ENCODE peak calls at places on chromosomes 11 and 22, in five cellular contexts. S is fibroblast of lung, H is endodermal cell, C is uterus, B is mammary epithelial cell. Y is an unnamed sample.

GRCh38 chr22:50228366-50228765 is 16.5 kb downstream of the TUBGCP6 start:
- DNase-seq in S (no peak), H (peak; percentile 18), C (no peak), B (no peak), Y (no peak)

GRCh38 chr11:70183483-70184176 is 19.5 kb upstream of the FADD start:
- DNase-seq in B (no peak), S (no peak), H (no peak), C (no peak), Y (no peak)

GRCh38 chr11:79418241-79418640 is 22.6 kb downstream of the TENM4 start:
- DNase-seq in H (no peak), C (no peak), S (no peak), B (peak; percentile 79), Y (no peak)

GRCh38 chr11:65314501-65315203 is at the start of gene CDC42EP2:
- DNase-seq in C (peak; percentile 86), H (peak; percentile 95), S (peak; percentile 85), B (peak; percentile 82), Y (peak; percentile 73)

GRCh38 chr22:28075260-28075981 is 156.4 kb upstream of the PITPNB start:
- DNase-seq in H (no peak), C (peak; percentile 68), S (peak; percentile 81), B (peak; percentile 52), Y (peak; percentile 86)

GRCh38 chr11:78424334-78425270 is 7.0 kb upstream of the GAB2 start:
- DNase-seq in S (peak; percentile 91), B (no peak), H (no peak), C (peak; percentile 26), Y (no peak)

GRCh38 chr11:67646535-67647336 is 3.8 kb downstream of the ACY3 start:
- DNase-seq in B (no peak), C (no peak), H (peak; percentile 42), S (no peak), Y (no peak)

GRCh38 chr11:9817191-9817590 is 153.3 kb downstream of the SWAP70 start:
- DNase-seq in C (no peak), S (peak; percentile 40), H (no peak), B (no peak), Y (no peak)

GRCh38 chr11:64210301-64211020 is 3.9 kb downstream of the FERMT3 start:
- DNase-seq in H (no peak), B (no peak), C (no peak), S (no peak), Y (no peak)

GRCh38 chr22:23072911-23073491 is 2.7 kb downstream of the GNAZ start:
- DNase-seq in B (peak; percentile 20), H (peak; percentile 74), C (peak; percentile 6), S (no peak), Y (no peak)

GRCh38 chr22:22031183-22031560 is 48.6 kb upstream of the TOP3B start:
- DNase-seq in C (no peak), H (no peak), B (no peak), S (no peak), Y (no peak)

GRCh38 chr22:21642584-21643448 is 714 bp downstream of the SDF2L1 start:
- DNase-seq in H (peak; percentile 90), B (peak; percentile 62), C (no peak), S (peak; percentile 41), Y (peak; percentile 43)

GRCh38 chr11:44903518-44903917 is 47.2 kb downstream of the TP53I11 start:
- DNase-seq in B (no peak), C (no peak), S (no peak), H (no peak), Y (no peak)

GRCh38 chr22:20021196-20022181 is 579 bp downstream of the TANGO2 start:
- DNase-seq in C (no peak), B (no peak), S (peak; percentile 27), H (peak; percentile 68), Y (no peak)

GRCh38 chr22:20020533-20021195 is at the start of gene TANGO2:
- DNase-seq in S (peak; percentile 83), H (peak; percentile 97), B (peak; percentile 89), C (peak; percentile 87), Y (peak; percentile 81)

GRCh38 chr22:20024225-20025087 is 3.5 kb downstream of the TANGO2 start:
- DNase-seq in H (no peak), B (no peak), C (no peak), S (no peak), Y (no peak)

GRCh38 chr22:20023214-20023613 is 2.3 kb downstream of the TANGO2 start:
- DNase-seq in C (no peak), S (no peak), B (no peak), H (no peak), Y (no peak)

GRCh38 chr22:20022231-20023069 is 1.5 kb downstream of the TANGO2 start:
- DNase-seq in H (no peak), S (no peak), C (no peak), B (no peak), Y (no peak)
- H3K36me3 ChIP-seq in H (no peaks in the 10 kb centered on the region), S (no peaks in the 10 kb centered on the region), C (no peaks in the 10 kb centered on the region), B (no peaks in the 10 kb centered on the region), Y (no peaks in the 10 kb centered on the region)

GRCh38 chr22:33909906-33910305 is 10.4 kb downstream of the LARGE1 start:
- DNase-seq in B (no peak), S (no peak), H (no peak), C (no peak), Y (no peak)
- H3K27ac ChIP-seq in B (no peak overlapping the region), S (no peak overlapping the region), H (no peak overlapping the region), C (peak overlapping the region; percentile 74), Y (no peak overlapping the region)

GRCh38 chr11:656866-657265 is 19.8 kb downstream of the DRD4 start:
- DNase-seq in H (no peak), B (no peak), S (no peak), C (no peak), Y (no peak)
- H3K36me3 ChIP-seq in H (peaks cover 34% of the 10 kb centered on the region), B (peaks cover 2% of the 10 kb centered on the region), S (peaks cover 6% of the 10 kb centered on the region), C (no peaks in the 10 kb centered on the region), Y (peaks cover 15% of the 10 kb centered on the region)

GRCh38 chr22:17774206-17774927 is at the start of gene BID:
- DNase-seq in B (no peak), H (peak; percentile 71), C (no peak), S (no peak), Y (no peak)
- H3K27ac ChIP-seq in B (no peak within 1 kb of the TSS), H (peak within 1 kb of the TSS; percentile 81), C (no peak within 1 kb of the TSS), S (no peak within 1 kb of the TSS), Y (no peak within 1 kb of the TSS)

DNA sequence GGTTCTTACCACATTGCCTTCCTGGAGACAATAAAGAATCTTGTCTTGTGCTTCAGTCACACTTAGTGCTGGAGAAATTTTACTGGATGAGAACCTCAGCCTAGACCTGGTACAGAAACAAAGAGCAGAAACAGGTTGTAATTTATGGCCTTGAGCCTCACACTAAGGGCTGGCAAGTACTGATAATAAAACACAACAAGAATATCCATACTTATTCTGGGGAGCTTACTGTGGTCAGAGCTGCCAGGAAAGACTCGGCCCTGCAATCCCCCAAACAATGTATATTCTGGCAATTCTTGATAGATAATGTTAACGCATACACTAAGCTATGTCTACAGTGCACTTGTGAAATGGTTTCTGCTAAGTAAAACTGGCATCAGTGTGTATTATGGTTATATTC is 9.7 kb downstream of the SNX19 start:
- DNase-seq in B (no peak), S (no peak), H (no peak), C (no peak), Y (no peak)
- H3K36me3 ChIP-seq in B (peaks cover 51% of the 10 kb centered on the region), S (peaks cover 24% of the 10 kb centered on the region), H (peaks cover 81% of the 10 kb centered on the region), C (no peaks in the 10 kb centered on the region), Y (peaks cover 58% of the 10 kb centered on the region)